ENCODE peak calls at places on chromosomes 5 and 9, in six cellular contexts. J, G, U, E, W and D are unnamed samples.

GRCh38 chr5:168327994-168328393 is 36.5 kb downstream of the WWC1 start:
- DNase-seq in J (peak), G (no peak), U (no peak), E (no peak), W (no peak), D (no peak)

GRCh38 chr9:114112778-114113585 is 13.9 kb upstream of the KIF12 start:
- DNase-seq in J (peak), G (no peak), U (peak), E (no peak), W (peak), D (peak)

GRCh38 chr5:77223653-77224052 is 13.2 kb downstream of the PDE8B start:
- DNase-seq in J (no peak), G (no peak), U (no peak), E (no peak), W (no peak), D (no peak)

GRCh38 chr9:35566417-35566816 is 38.6 kb upstream of the TESK1 start:
- DNase-seq in J (no peak), G (no peak), U (no peak), E (no peak), W (no peak), D (no peak)

GRCh38 chr9:78301466-78301865 is 4.5 kb downstream of the PSAT1 start:
- DNase-seq in J (no peak), G (no peak), U (no peak), E (no peak), W (no peak), D (no peak)

GRCh38 chr5:135365281-135365680 is 33.8 kb downstream of the MACROH2A1 start:
- DNase-seq in J (peak), G (no peak), U (no peak), E (no peak), W (no peak), D (no peak)

GRCh38 chr9:34124103-34124502 is 2.4 kb downstream of the DCAF12 start:
- DNase-seq in J (peak), G (no peak), U (no peak), E (no peak), W (no peak), D (no peak)

GRCh38 chr5:138544171-138545134 is 1.4 kb upstream of the ETF1 start:
- DNase-seq in J (no peak), G (no peak), U (peak), E (no peak), W (no peak), D (no peak)

GRCh38 chr5:1016036-1016435 is 7.4 kb downstream of the NKD2 start:
- DNase-seq in J (no peak), G (no peak), U (no peak), E (no peak), W (no peak), D (peak)

GRCh38 chr9:132670359-132670815 is at the start of gene GTF3C4:
- DNase-seq in J (peak), G (peak), U (peak), E (peak), W (peak), D (peak)

GRCh38 chr5:543755-544674 is 19.8 kb upstream of the SLC9A3 start:
- DNase-seq in J (peak), G (peak), U (no peak), E (no peak), W (peak), D (no peak)

GRCh38 chr5:168434746-168435321 is 51.4 kb upstream of the RARS1 start:
- DNase-seq in J (no peak), G (no peak), U (no peak), E (no peak), W (no peak), D (no peak)

GRCh38 chr9:113326230-113326629 is 13.8 kb downstream of the WDR31 start:
- DNase-seq in J (no peak), G (no peak), U (no peak), E (no peak), W (no peak), D (no peak)

GRCh38 chr5:90878081-90878480 is 319.5 kb downstream of the ADGRV1 start:
- DNase-seq in J (no peak), G (no peak), U (no peak), E (no peak), W (no peak), D (no peak)

GRCh38 chr5:151063136-151063544 is 17.7 kb downstream of the TNIP1 start:
- DNase-seq in J (peak), G (no peak), U (peak), E (no peak), W (no peak), D (no peak)

GRCh38 chr5:1134478-1134877 is 22.6 kb upstream of the SLC12A7 start:
- DNase-seq in J (no peak), G (peak), U (no peak), E (no peak), W (no peak), D (no peak)

GRCh38 chr5:32612134-32612888 is 27.0 kb downstream of the SUB1 start:
- DNase-seq in J (no peak), G (no peak), U (no peak), E (no peak), W (no peak), D (no peak)

GRCh38 chr5:159456722-159457462 is 126.6 kb upstream of the IL12B start:
- DNase-seq in J (no peak), G (no peak), U (no peak), E (no peak), W (no peak), D (no peak)

GRCh38 chr9:94656190-94656589 is 16.9 kb upstream of the FBP1 start:
- DNase-seq in J (peak), G (no peak), U (no peak), E (peak), W (no peak), D (no peak)

GRCh38 chr5:119355244-119355635 is 579 bp upstream of the TNFAIP8 start:
- DNase-seq in J (peak), G (no peak), U (no peak), E (no peak), W (no peak), D (no peak)

GRCh38 chr9:14314929-14315753 is 1.2 kb upstream of the NFIB start:
- DNase-seq in J (peak), G (peak), U (peak), E (no peak), W (peak), D (peak)

GRCh38 chr9:74220327-74220726 is 276.8 kb upstream of the RORB start:
- DNase-seq in J (no peak), G (no peak), U (no peak), E (no peak), W (no peak), D (no peak)

GRCh38 chr5:19044931-19045695 is 942.9 kb downstream of the CDH18 start:
- DNase-seq in J (no peak), G (no peak), U (no peak), E (no peak), W (no peak), D (no peak)

GRCh38 chr5:107266100-107266499 is 404.6 kb downstream of the EFNA5 start:
- DNase-seq in J (no peak), G (no peak), U (no peak), E (no peak), W (no peak), D (no peak)

GRCh38 chr5:116740771-116741170 is 166.1 kb upstream of the SEMA6A start:
- DNase-seq in J (no peak), G (no peak), U (no peak), E (no peak), W (no peak), D (no peak)

GRCh38 chr5:37774912-37775483 is 64.8 kb downstream of the GDNF start:
- DNase-seq in J (no peak), G (no peak), U (no peak), E (no peak), W (no peak), D (no peak)

GRCh38 chr5:149072376-149072775 is 9.5 kb upstream of the SH3TC2 start:
- DNase-seq in J (no peak), G (no peak), U (no peak), E (no peak), W (no peak), D (no peak)

GRCh38 chr5:149072791-149073190 is 9.9 kb upstream of the SH3TC2 start:
- DNase-seq in J (no peak), G (no peak), U (no peak), E (no peak), W (no peak), D (no peak)

GRCh38 chr5:149071216-149071615 is 8.4 kb upstream of the SH3TC2 start:
- DNase-seq in J (no peak), G (no peak), U (no peak), E (no peak), W (no peak), D (no peak)

GRCh38 chr5:149073217-149073616 is 10.4 kb upstream of the SH3TC2 start:
- DNase-seq in J (no peak), G (no peak), U (no peak), E (no peak), W (no peak), D (no peak)

DNA sequence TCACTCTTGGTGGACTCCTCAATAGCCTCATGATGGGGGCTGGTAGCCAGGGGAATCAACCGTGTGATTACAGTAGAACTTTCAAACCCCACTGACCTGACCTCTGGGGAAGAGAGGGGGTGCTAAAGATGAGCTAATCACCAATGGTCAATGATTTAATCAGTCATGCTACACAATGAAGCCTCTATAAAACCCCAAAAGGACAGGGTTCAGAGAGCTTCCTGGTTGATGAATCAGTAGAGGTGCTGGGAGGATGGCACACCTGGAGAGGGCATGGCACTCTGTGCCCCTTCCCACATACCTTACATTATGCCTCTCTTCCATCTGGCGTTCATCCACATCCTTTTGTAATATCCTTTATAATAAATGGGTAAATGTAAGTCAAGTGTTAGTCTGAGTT is 8.9 kb upstream of the SH3TC2 start:
- DNase-seq in J (no peak), G (no peak), U (no peak), E (no peak), W (no peak), D (no peak)
- TF ChIP-seq POLR2A in J (no peak), G (no peak), U (no peak), E (no peak), W (no peak), D (no peak)

GRCh38 chr9:127437497-127438264 is 13.5 kb downstream of the ZNF79 start:
- DNase-seq in J (no peak), G (no peak), U (no peak), E (no peak), W (no peak), D (no peak)
- TF ChIP-seq CTCF in J (no peak), G (no peak), U (no peak), E (no peak), W (no peak), D (no peak)

DNA sequence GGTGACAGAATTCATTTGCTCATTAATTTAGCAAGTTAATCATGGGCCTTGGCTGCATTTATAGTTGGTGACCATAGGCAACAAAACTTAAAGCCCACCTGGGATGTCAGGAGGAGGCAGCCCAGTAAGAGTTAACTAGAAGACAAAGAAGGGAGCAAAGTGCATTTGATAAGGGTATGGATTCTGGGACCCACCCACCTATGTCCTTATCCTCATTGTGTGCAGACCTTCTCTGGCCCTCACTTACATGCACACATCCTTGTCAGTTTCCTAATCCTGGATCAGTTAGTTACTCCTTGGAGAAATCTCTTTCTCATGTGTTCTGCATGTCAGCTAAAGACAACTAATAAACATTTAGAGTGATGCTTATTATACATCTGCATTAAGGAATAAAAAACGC is 24.6 kb downstream of the MEF2C start:
- DNase-seq in J (no peak), G (no peak), U (no peak), E (no peak), W (no peak), D (no peak)
- TF ChIP-seq POLR2A in J (no peak), G (no peak), U (no peak), E (no peak), W (no peak), D (no peak)

GRCh38 chr9:136373300-136374182 is at the start of gene CARD9:
- DNase-seq in J (peak), G (no peak), U (no peak), E (no peak), W (no peak), D (no peak)

GRCh38 chr9:136374183-136374575 is 710 bp upstream of the CARD9 start:
- DNase-seq in J (no peak), G (no peak), U (no peak), E (no peak), W (no peak), D (no peak)

GRCh38 chr9:136370687-136371530 is 2.6 kb downstream of the CARD9 start:
- DNase-seq in J (no peak), G (no peak), U (no peak), E (no peak), W (no peak), D (no peak)

GRCh38 chr9:136372006-136372405 is 1.5 kb downstream of the CARD9 start:
- DNase-seq in J (no peak), G (no peak), U (no peak), E (no peak), W (no peak), D (no peak)

GRCh38 chr9:136372561-136373299 is 739 bp downstream of the CARD9 start:
- DNase-seq in J (peak), G (peak), U (no peak), E (no peak), W (peak), D (peak)
- TF ChIP-seq CTCF in J (no peak), G (no peak), U (no peak), E (no peak), W (no peak), D (no peak)

GRCh38 chr5:8997542-8998070 is 548.3 kb downstream of the SEMA5A start:
- DNase-seq in J (no peak), G (no peak), U (no peak), E (no peak), W (no peak), D (no peak)
- TF ChIP-seq POLR2A in J (no peak), G (no peak), U (no peak), E (no peak), W (no peak), D (no peak)

GRCh38 chr9:38733503-38733902 is 13.6 kb upstream of the FAM240B start:
- DNase-seq in J (no peak), G (no peak), U (no peak), E (no peak), W (no peak), D (no peak)
- TF ChIP-seq CTCF in J (no peak), G (no peak), U (no peak), E (no peak), W (no peak), D (no peak)

GRCh38 chr9:129886226-129887174 is 51.2 kb downstream of the USP20 start:
- DNase-seq in J (peak), G (no peak), U (no peak), E (no peak), W (no peak), D (no peak)
- TF ChIP-seq POLR2A in J (no peak), G (no peak), U (no peak), E (no peak), W (no peak), D (no peak)

GRCh38 chr5:169850407-169850806 is 129.9 kb downstream of the INSYN2B start:
- DNase-seq in J (no peak), G (no peak), U (no peak), E (no peak), W (no peak), D (no peak)
- TF ChIP-seq CTCF in J (no peak), G (no peak), U (no peak), E (no peak), W (no peak), D (no peak)

GRCh38 chr5:59360130-59360555 is 533.4 kb downstream of the PDE4D start:
- DNase-seq in J (no peak), G (no peak), U (no peak), E (no peak), W (no peak), D (no peak)
- TF ChIP-seq POLR2A in J (no peak), G (no peak), U (no peak), E (no peak), W (no peak), D (no peak)

DNA sequence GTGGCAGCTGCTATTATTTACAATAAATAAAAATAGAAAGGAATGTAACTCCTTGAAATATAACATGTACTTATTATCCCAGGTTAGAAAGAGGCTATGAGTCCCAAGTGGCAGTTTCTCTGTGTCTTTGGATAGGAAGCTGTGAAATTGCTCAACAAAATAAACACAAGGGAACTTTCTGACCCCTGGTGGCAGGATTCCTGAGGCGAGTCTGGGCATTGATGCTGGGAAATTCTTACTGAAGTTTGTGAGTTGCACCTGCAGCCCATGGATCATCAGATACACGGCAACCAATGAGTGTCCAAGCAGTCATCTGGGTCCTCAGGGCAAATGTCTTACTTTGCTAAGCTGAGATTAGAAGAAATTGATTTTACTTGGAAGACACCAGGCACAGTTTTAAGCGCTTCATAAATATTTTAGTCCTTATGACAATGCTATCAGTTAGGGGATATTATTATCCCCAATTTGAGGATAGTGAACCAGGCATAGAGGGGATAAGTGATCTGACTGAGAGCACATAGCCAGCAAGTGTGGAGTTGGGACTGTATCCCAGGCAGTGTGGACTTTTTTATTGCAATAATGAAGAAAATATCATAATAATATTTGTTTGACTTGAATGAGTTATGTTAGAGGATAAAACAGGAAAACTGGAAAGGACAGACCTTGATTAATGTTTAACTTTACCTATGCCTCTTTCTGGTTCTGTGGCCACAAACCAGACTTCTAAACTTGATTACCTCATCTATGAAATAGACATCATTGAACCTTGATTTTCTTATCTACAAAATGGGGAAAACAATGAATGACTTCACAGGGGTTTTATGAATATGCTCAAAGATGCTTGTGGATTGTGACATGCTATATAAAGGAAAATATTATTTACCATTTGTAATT is 265.5 kb upstream of the ADAMTSL1 start:
- DNase-seq in J (no peak), G (peak), U (peak), E (no peak), W (peak), D (peak)
- TF ChIP-seq CTCF in J (no peak), G (peak), U (peak), E (peak), W (no peak), D (peak)